ENCODE peak calls at places on chromosomes 1 and 21, in eight cellular contexts. J, Z, R, U, M, W, G and F are unnamed samples.

GRCh38 chr1:28156821-28157220 is 19.7 kb downstream of the PTAFR start:
- DNase-seq in J (peak; percentile 41), Z (peak; percentile 94), R (no peak), U (no peak), M (no peak), W (no peak), G (no peak), F (no peak)

GRCh38 chr1:8031176-8031785 is 5.2 kb upstream of the ERRFI1 start:
- DNase-seq in J (no peak), Z (no peak), R (no peak), U (no peak), M (peak; percentile 84), W (no peak), G (no peak), F (no peak)

GRCh38 chr1:64484651-64485050 is 14.7 kb downstream of the CACHD1 start:
- DNase-seq in J (no peak), Z (no peak), R (no peak), U (no peak), M (peak; percentile 20), W (no peak), G (no peak), F (no peak)

GRCh38 chr21:24204641-24205040 is 1402.6 kb downstream of the MRPL39 start:
- DNase-seq in J (no peak), Z (no peak), R (no peak), U (no peak), M (no peak), W (no peak), G (no peak), F (no peak)

GRCh38 chr1:96643519-96643918 is 78.1 kb upstream of the PTBP2 start:
- DNase-seq in J (no peak), Z (no peak), R (no peak), U (no peak), M (no peak), W (no peak), G (no peak), F (no peak)

GRCh38 chr1:230797376-230798186 is 50.4 kb downstream of the CAPN9 start:
- DNase-seq in J (peak; percentile 78), Z (peak; percentile 42), R (no peak), U (peak; percentile 61), M (peak; percentile 81), W (peak; percentile 72), G (peak; percentile 60), F (peak; percentile 87)

GRCh38 chr1:29698033-29698432 is 461.7 kb downstream of the PTPRU start:
- DNase-seq in J (no peak), Z (peak; percentile 3), R (peak; percentile 34), U (peak; percentile 61), M (peak; percentile 74), W (no peak), G (no peak), F (no peak)

GRCh38 chr21:19368944-19369343 is 965.4 kb upstream of the TMPRSS15 start:
- DNase-seq in J (no peak), Z (no peak), R (no peak), U (no peak), M (no peak), W (no peak), G (no peak), F (no peak)

GRCh38 chr21:14995695-14996490 is 68.9 kb downstream of the NRIP1 start:
- DNase-seq in J (peak; percentile 43), Z (no peak), R (no peak), U (no peak), M (peak; percentile 82), W (no peak), G (no peak), F (no peak)

GRCh38 chr1:7705048-7705907 is 65.8 kb upstream of the VAMP3 start:
- DNase-seq in J (peak; percentile 59), Z (peak; percentile 9), R (no peak), U (no peak), M (no peak), W (peak; percentile 70), G (no peak), F (no peak)

GRCh38 chr1:46800742-46801141 is 1.9 kb downstream of the CYP4B1 start:
- DNase-seq in J (no peak), Z (no peak), R (no peak), U (no peak), M (no peak), W (no peak), G (no peak), F (peak; percentile 51)

GRCh38 chr1:159008744-159009188 is 941 bp upstream of the IFI16 start:
- DNase-seq in J (no peak), Z (peak; percentile 67), R (no peak), U (no peak), M (no peak), W (no peak), G (no peak), F (no peak)

GRCh38 chr1:26524181-26524580 is 5.4 kb upstream of the RPS6KA1 start:
- DNase-seq in J (no peak), Z (no peak), R (no peak), U (no peak), M (no peak), W (no peak), G (no peak), F (no peak)

GRCh38 chr1:234897754-234898454 is 230.7 kb downstream of the TOMM20 start:
- DNase-seq in J (no peak), Z (no peak), R (no peak), U (no peak), M (no peak), W (no peak), G (no peak), F (no peak)

GRCh38 chr21:42636535-42636914 is 16.9 kb upstream of the PDE9A start:
- DNase-seq in J (no peak), Z (no peak), R (no peak), U (peak; percentile 3), M (peak; percentile 79), W (no peak), G (no peak), F (no peak)

GRCh38 chr1:38888423-38889333 is 7.3 kb upstream of the GJA9 start:
- DNase-seq in J (no peak), Z (no peak), R (no peak), U (no peak), M (no peak), W (no peak), G (no peak), F (peak; percentile 19)

GRCh38 chr1:161069731-161070270 is at the start of gene ARHGAP30:
- DNase-seq in J (peak; percentile 80), Z (peak; percentile 98), R (no peak), U (no peak), M (no peak), W (peak; percentile 45), G (no peak), F (no peak)

GRCh38 chr1:180243517-180244221 is 13.6 kb downstream of the LHX4 start:
- DNase-seq in J (no peak), Z (no peak), R (no peak), U (no peak), M (no peak), W (no peak), G (no peak), F (no peak)
- TF ChIP-seq CTCF in J (no peak), Z (no peak), R (no peak), U (no peak), M (no peak), W (no peak), G (no peak), F (no peak)

DNA sequence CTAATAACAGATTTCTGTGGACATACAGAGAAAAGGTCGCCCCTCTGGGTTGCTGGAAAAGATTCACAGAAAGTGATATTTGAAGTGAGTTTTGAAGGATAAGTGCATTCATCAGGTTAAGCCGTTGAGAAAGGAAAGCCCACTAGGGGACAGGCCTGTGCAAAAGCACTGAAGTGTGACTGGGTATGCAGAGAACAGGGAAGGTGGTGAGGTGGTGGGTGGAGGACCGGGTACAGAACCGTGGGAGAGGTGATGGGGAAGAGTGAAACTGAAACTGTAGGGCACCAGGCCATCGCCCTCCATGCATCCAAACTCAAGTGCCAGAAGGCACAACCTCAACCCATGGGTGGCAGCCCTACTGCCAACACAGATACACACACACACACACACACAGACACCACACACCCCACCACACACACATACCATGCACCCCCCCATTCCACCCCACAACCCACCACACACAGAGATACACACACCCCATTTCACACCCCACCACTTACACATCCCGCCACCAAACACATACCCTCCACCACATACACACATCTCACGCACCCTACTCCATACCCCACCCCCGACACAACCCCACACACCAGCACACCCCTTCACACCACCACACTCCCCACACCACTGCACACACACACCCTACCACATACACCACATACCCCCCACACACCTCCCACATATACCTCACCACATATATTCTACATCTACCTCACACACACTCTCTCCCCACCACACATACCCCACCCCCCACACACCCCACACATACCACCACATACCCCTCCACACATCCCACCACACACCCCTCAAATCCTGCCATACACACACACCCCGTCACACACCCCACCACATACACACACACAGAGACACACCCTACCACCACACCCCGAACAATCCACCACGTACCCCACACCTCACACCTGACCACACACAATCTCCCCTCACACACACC is 59.0 kb downstream of the TSEN15 start:
- DNase-seq in J (no peak), Z (no peak), R (no peak), U (no peak), M (no peak), W (no peak), G (no peak), F (no peak)
- TF ChIP-seq CTCF in J (no peak), Z (no peak), R (no peak), U (peak; percentile 34), M (peak; percentile 3), W (no peak), G (no peak), F (peak; percentile 27)

DNA sequence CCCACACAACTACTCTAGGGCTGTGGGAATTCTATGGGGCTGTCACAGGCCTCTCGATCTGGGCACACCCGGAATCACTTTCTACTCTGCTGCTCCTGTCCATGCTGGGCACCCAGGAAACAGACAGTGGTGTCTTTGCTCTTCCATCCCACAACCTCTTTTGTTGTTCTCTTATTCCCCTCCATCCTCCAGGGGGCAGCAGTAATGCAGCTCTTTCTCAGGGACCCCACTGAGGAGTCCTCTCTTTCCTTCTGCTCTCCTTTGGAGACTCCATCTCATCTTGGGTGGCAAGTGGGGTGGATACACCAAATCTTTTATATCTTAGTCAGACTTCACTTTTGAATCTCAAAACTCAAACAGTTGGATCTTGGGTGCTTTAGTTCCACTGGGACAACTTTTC is 206.3 kb downstream of the HS2ST1 start:
- DNase-seq in J (no peak), Z (peak; percentile 13), R (no peak), U (no peak), M (no peak), W (no peak), G (no peak), F (no peak)
- TF ChIP-seq CTCF in J (no peak), Z (peak; percentile 18), R (peak; percentile 31), U (peak; percentile 57), M (peak; percentile 36), W (no peak), G (no peak), F (peak; percentile 31)

DNA sequence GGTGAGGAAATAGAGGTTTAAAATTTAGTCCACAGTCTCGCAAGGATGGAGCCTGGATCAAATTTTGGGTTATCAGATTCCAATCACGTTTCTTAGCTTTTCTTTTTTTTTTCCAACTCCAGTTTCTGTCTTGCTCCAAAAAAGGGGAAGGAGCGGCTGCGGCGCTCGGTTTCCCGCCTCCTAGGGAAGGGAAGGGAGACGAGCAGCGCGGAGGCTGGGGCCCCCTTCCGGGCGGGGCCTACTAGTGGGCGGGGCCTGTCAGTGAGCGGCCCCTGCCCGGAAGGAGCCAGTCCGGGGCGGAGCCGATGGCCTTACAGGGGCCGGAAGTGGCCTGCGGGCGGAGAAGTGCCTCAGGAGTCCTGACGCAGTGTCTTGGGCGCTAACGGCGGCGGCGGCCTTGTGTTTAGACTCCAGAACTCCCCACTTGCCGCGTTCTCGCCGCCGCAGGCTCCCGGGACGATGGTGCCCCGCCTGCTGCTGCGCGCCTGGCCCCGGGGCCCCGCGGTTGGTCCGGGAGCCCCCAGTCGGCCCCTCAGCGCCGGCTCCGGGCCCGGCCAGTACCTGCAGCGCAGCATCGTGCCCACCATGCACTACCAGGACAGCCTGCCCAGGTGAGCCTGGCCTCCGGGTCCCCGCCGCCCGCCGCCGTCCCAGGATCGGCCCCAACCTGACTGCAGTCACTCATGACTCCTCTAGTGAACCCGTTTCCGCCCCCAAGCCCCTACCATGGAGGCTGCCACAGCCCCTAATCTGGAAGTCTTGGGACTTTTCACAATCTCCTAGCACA is at the start of gene CPT2:
- DNase-seq in J (peak; percentile 98), Z (peak; percentile 94), R (peak; percentile 77), U (peak; percentile 78), M (peak; percentile 92), W (peak; percentile 95), G (peak; percentile 94), F (peak; percentile 95)
- TF ChIP-seq CTCF in J (no peak), Z (no peak), R (no peak), U (peak; percentile 24), M (peak; percentile 1), W (no peak), G (peak; percentile 36), F (peak; percentile 20)